ENCODE peak calls at places on chromosomes 11 and 22, in eight cellular contexts. W is A549, S is PC-9, D is lower lobe of right lung, O is colonic mucosa, P is fibroblast of lung, M is right atrium auricular region, G is tibial nerve. J is an unnamed sample.

GRCh38 chr11:6476571-6476970 is 2.8 kb upstream of the TRIM3 start:
- DNase-seq in P (no peak), G (no peak), W (no peak), M (no peak), O (no peak), D (no peak), S (no peak), J (no peak)

GRCh38 chr11:71940561-71941219 is 11.8 kb downstream of the RNF121 start:
- DNase-seq in P (peak), O (no peak), W (no peak), M (no peak), D (no peak), S (no peak), G (no peak), J (no peak)

GRCh38 chr22:50320671-50321325 is 6.0 kb downstream of the DENND6B start:
- DNase-seq in O (no peak), G (no peak), P (no peak), W (no peak), S (no peak), D (no peak), M (no peak), J (no peak)

GRCh38 chr11:111539426-111540113 is 950 bp upstream of the LAYN start:
- DNase-seq in G (no peak), O (no peak), D (no peak), P (no peak), S (no peak), M (no peak), W (no peak), J (no peak)

GRCh38 chr11:16853266-16853665 is 114.8 kb downstream of the C11orf58 start:
- DNase-seq in P (no peak), O (no peak), M (no peak), W (no peak), D (no peak), S (no peak), G (no peak), J (no peak)

GRCh38 chr11:113705871-113706654 is at the start of gene TMPRSS5:
- DNase-seq in M (no peak), S (no peak), D (no peak), P (no peak), O (no peak), W (no peak), G (no peak), J (no peak)

GRCh38 chr11:122714021-122714420 is 58.5 kb downstream of the UBASH3B start:
- DNase-seq in W (no peak), G (no peak), S (no peak), D (no peak), O (no peak), P (no peak), M (no peak), J (no peak)

GRCh38 chr11:134882141-134882540 is 470.1 kb upstream of the B3GAT1 start:
- DNase-seq in D (no peak), O (no peak), S (no peak), W (no peak), P (no peak), G (no peak), M (no peak), J (no peak)

GRCh38 chr11:44484211-44484610 is 81.3 kb upstream of the CD82 start:
- DNase-seq in D (no peak), W (peak), P (no peak), M (no peak), O (no peak), S (peak), G (no peak), J (no peak)

GRCh38 chr22:44096736-44097135 is 72.6 kb downstream of the PARVB start:
- DNase-seq in S (no peak), W (no peak), P (no peak), O (no peak), G (no peak), D (no peak), M (no peak), J (no peak)

GRCh38 chr11:63709336-63709735 is 28.0 kb downstream of the RTN3 start:
- DNase-seq in M (no peak), S (no peak), P (peak), O (no peak), D (no peak), G (no peak), W (no peak), J (no peak)

DNA sequence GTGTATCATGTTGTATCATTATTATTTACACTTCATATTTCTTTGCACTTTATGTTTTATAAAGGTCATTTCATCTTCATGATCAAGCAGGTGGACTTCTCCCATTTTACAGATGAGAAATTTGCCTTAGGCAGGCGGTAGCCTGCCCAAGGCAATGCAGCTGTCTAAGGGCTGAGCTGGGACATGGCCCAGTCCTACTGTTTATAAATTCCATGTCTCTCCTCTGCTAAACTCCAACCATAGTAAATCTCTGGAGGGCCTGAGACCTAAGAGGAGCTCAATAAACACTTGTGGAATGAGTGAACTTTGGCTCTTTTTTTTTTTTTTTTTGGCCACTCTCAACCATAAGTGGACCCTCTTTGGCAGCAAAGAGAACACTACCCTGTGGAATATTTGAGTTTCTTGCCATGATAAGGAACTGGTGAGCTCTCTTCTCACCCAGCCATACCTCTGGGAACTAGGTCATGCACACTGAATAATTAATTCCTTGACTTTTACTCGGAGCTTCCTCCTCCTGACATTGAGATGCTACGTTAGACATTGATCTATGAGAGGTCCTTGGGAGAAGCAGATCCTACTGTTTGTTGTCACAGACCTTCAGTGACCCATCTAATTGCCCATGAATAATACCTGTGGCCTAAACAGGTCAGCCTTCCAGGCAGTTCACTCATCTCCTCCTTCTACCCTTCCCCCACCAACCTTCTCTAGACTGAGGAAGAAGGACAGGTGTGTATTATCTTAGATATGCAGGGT is 30.0 kb downstream of the MICAL2 start:
- DNase-seq in D (no peak), G (no peak), O (no peak), M (no peak), P (no peak), S (no peak), W (no peak), J (no peak)
- H3K27ac ChIP-seq in D (peak), G (no peak), O (peak), M (peak), P (peak), S (no peak), W (no peak), J (no peak)

DNA sequence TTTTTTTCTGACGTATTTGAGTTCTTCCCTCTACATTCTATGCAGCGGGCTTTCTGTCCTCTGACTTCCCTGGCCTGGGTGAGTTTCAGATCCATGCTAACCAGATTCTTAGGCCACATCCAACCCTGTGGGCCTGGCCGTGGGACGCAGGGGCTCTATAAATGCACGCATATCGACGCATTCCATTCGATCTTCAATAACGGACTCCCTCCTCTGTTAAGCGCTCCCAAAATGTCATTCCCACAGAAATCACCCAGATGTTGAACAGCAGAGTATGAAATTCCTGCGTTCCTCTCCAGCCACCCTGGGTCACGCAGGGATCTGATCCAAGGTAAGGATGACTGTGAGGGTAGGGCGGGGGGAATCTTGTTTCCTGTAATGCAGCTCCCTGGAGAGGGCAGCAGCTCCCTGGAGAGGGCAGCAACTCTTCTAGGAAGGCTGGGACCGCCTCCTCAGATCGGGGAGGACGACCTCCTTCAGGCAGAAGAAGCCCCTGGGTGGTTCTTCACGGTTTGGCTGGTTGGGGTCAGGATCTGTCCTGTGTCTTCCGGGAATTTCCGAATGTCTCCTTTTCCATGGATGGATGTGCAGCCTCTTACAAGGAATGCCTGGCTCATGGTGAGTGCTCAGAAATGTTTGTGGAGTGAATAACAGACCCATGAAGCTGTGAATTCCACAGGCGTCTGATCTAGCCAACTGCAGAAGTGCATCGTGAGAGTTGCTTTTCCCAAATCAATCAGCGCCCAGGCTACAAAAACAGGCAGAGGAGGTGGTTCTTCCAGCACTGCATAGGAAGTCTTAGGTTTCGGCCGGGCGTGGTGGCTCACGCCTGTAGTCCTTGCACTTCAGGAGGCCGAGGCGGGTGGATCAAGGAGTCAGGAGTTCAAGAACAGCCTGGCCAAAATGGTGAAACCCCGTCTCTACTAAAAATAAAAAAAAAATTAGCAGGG is 12.2 kb downstream of the MRGPRD start:
- DNase-seq in W (no peak), M (no peak), P (no peak), D (peak), G (no peak), O (no peak), S (no peak), J (no peak)
- TF ChIP-seq CTCF in W (no peak), M (no peak), P (peak), D (no peak), G (no peak), O (no peak), S (no peak), J (no peak)

DNA sequence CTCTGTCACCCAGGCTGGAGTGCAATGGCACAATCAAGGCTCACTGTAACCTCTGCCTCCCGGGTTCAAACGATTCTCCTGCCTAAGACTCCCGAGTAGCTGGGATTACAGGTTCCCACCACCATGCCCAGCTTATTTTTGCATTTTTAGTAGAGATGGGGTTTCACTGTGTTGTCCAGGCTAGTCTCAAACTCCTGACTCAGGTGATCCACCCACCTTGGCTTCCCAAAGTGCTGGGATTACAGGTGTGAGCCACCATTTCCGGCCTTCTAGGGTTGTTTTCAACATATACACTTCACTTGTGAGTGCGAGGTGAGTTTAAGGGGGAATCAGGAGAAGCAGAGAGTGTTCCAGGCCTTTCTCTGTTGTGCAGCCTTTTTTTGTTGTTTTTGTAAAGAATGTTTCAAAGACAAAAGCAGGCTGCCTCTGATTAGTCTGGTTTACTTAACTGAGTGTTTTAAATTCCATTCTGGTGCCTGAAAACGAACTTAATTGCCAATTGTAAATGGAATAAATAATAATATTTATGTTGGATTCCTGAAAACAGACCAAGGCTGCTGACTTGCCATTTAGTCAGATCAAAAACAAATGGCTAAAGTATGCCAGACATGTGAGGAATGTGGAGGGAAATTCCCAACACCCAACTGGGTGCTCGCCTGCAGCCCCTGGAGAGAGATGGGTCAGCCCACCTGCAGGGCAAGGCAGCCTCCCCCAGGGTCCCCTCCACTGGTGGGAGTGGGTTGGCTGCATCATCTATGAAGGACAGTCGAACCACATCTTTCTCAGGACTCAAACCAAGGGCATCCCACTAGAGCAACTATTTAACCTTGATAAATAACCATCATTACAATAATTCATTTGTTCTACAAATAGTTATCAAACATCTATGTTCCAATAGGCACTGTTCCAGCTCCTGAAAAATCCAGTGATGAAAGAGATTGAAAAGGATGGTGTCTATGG is 4.6 kb upstream of the RANGAP1 start:
- DNase-seq in P (peak), W (no peak), G (peak), O (no peak), M (no peak), D (no peak), S (peak), J (no peak)
- H3K27ac ChIP-seq in P (peak), W (peak), G (no peak), O (no peak), M (no peak), D (peak), S (peak), J (no peak)

DNA sequence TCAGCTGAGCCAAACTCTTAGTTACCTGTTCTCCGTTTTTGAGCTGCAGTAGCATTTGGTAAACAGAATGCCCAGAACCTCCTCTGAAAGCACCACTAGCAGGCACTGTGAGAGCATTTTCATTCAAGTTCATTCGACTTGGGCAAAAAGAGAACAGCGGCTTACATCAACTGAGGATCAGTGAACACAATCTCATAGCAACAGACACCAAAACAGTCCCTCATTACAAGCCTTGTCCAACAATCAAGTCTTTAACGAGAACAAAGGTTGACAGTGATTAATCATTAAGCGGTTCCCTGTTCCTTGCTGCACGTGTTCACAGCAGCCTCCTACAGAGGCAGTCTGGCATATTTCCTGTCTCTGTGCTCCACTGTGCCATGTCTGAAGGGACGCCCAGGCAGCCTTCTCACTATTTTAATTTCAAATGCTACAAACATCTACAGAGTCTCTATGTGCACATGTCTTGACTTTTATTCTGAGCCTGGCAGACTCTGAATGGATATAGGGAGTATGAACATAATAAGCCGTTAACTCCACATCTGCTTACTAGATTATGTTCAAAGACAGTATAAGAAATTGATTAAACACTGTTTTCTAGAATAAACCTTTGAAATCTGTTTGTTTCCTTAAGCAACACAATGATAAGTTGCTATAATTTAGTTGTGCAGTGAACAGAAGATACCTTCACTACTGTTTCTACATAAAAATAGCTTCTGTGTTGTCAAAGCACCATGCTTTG is 88.3 kb upstream of the MTMR2 start:
- DNase-seq in O (peak), M (peak), W (peak), D (peak), S (peak), P (peak), G (peak), J (peak)
- TF ChIP-seq CTCF in O (peak), M (peak), W (peak), D (peak), S (peak), P (peak), G (peak), J (peak)

GRCh38 chr11:128891912-128892398 is 799 bp downstream of the KCNJ5 start:
- DNase-seq in W (no peak), P (no peak), D (no peak), O (no peak), S (no peak), M (no peak), G (no peak), J (no peak)
- H3K27ac ChIP-seq in W (no peak), P (no peak), D (peak), O (no peak), S (no peak), M (peak), G (no peak), J (no peak)

GRCh38 chr11:66258473-66258893 is 10.0 kb upstream of the RAB1B start:
- DNase-seq in G (no peak), S (no peak), D (no peak), M (no peak), W (no peak), O (no peak), P (no peak), J (no peak)
- TF ChIP-seq CTCF in G (no peak), S (peak), D (peak), M (no peak), W (no peak), O (peak), P (no peak), J (peak)

GRCh38 chr11:58730507-58731089 is 1.1 kb downstream of the GLYAT start:
- DNase-seq in W (no peak), D (no peak), S (no peak), P (peak), G (no peak), M (no peak), O (no peak), J (no peak)

GRCh38 chr11:58731819-58732218 is at the start of gene GLYAT:
- DNase-seq in P (no peak), D (no peak), G (no peak), O (no peak), M (no peak), W (no peak), S (no peak), J (no peak)

GRCh38 chr11:58739725-58740430 is 8.1 kb upstream of the GLYAT start:
- DNase-seq in G (no peak), S (no peak), M (no peak), O (no peak), P (peak), W (no peak), D (no peak), J (no peak)

GRCh38 chr11:58740447-58740846 is 8.7 kb upstream of the GLYAT start:
- DNase-seq in O (no peak), M (no peak), S (no peak), W (no peak), P (no peak), D (no peak), G (no peak), J (no peak)

DNA sequence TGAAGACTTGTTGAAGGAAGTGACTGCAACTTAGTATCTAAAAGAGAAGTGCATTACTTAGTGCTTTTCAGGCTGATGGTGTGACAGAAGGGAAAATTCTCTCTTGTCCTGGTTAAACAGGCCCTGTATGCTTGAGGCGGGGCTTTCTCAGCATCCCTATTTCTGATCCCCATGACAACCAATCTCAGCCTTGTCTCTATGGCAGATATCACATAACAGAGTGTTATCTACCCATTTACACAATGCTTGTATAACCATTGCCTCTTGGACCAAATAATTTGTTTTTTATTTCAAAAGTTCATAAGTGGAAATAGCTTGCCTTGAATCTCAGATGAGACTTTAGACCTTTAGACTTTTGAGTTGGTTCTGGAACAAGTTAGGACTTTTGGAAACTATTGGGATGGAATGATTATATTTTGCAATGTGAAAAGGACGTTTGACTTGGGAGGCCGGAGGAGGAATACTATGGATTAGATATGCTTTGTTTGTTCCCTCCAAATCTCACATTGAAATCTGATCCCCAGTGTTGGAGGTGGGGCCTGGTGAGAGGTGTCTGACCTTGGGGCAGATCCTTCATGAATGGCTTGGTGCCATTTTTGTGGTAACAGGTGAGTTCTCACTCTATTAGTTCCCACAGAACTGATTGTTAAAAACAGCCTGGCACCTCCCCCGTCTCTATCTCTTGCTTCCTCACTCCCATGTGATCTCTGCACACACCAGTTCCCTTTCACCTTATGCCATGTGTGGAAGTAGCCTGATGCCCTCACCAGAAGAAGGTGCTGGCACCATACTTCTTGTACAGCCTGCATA is 3.1 kb upstream of the GLYAT start:
- DNase-seq in D (no peak), G (no peak), S (no peak), M (no peak), W (no peak), O (no peak), P (no peak), J (no peak)
- H3K27ac ChIP-seq in D (no peak), G (no peak), S (no peak), M (no peak), W (no peak), O (no peak), P (no peak), J (no peak)

DNA sequence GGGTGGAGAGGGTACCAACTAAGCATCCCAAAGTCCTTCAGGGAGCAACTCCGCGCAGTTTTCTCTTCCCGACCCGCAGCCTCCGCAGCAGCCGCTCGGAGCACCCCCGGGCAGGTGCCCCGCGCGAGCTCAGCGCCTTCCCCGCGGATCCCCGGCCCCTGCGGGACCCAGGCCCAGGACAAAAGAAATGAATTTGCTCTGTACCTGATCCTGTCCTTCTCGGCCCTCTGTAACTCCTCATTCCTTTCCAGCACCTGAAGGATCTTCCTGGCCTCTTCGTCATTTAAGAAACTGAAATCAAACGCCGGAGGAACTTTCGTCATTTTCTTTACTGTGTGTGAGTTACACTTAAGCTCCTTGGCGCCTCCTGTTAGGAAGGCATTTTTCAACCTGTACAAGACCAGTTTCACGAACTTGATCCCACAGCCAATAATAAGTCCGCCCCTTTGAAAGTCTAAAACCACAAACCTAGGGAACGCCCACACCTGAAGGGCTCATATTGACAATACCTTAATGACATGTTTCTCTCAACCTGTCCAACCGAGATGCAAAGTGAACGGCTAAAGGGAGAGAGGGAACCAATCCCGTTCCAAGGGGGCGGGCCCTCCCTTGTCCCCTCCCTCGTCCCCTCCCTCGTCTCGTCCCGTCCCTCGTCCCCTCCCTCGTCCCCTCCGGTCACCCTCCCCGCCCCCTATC is at the start of gene EXPH5:
- DNase-seq in G (peak), M (peak), P (peak), S (peak), D (peak), W (peak), O (peak), J (peak)
- TF ChIP-seq CTCF in G (no peak), M (no peak), P (no peak), S (peak), D (peak), W (no peak), O (no peak), J (no peak)

J was measured in CD4-positive, alpha-beta T cell.